ENCODE peak calls at places on chromosomes 2 and 18, in four cellular contexts. M is H1, A is HepG2, P is GM12878. Q is an unnamed sample.

GRCh38 chr2:113129519-113130078 is 2.2 kb downstream of the IL1RN start:
- DNase-seq in M (no peak), A (no peak), P (no peak), Q (no peak)

GRCh38 chr2:105775809-105776559 is 31.3 kb downstream of the NCK2 start:
- DNase-seq in M (no peak), A (no peak), P (no peak), Q (peak)

GRCh38 chr2:10188211-10188610 is 65.7 kb downstream of the RRM2 start:
- DNase-seq in M (no peak), A (peak), P (no peak), Q (peak)

GRCh38 chr2:124566518-124566970 is 541.5 kb downstream of the CNTNAP5 start:
- DNase-seq in M (no peak), A (peak), P (no peak), Q (no peak)

GRCh38 chr2:197183355-197183754 is 127.2 kb downstream of the ANKRD44 start:
- DNase-seq in M (no peak), A (no peak), P (no peak), Q (no peak)

GRCh38 chr2:161625314-161625919 is 1.2 kb downstream of the SLC4A10 start:
- DNase-seq in M (peak), A (no peak), P (no peak), Q (no peak)

GRCh38 chr2:222272446-222273035 is 26.3 kb downstream of the PAX3 start:
- DNase-seq in M (no peak), A (no peak), P (no peak), Q (no peak)

GRCh38 chr2:102520801-102521200 is 47.8 kb downstream of the SLC9A4 start:
- DNase-seq in M (no peak), A (peak), P (no peak), Q (no peak)

GRCh38 chr2:218438601-218439000 is 19.7 kb downstream of the VIL1 start:
- DNase-seq in M (no peak), A (no peak), P (no peak), Q (no peak)

GRCh38 chr2:164126960-164127359 is 391.2 kb upstream of the FIGN start:
- DNase-seq in M (no peak), A (no peak), P (no peak), Q (no peak)

GRCh38 chr2:133680399-133681044 is 112.3 kb upstream of the NCKAP5 start:
- DNase-seq in M (no peak), A (no peak), P (no peak), Q (no peak)

GRCh38 chr2:71206271-71206670 is 20.6 kb downstream of the PAIP2B start:
- DNase-seq in M (no peak), A (no peak), P (no peak), Q (no peak)

GRCh38 chr2:47046271-47046670 is 108.8 kb downstream of the STPG4 start:
- DNase-seq in M (no peak), A (no peak), P (no peak), Q (no peak)

GRCh38 chr2:24492283-24493272 is 1.5 kb downstream of the NCOA1 start:
- DNase-seq in M (no peak), A (no peak), P (no peak), Q (no peak)

GRCh38 chr2:169659314-169659713 is 34.9 kb downstream of the CFAP210 start:
- DNase-seq in M (no peak), A (no peak), P (peak), Q (no peak)

GRCh38 chr2:109644571-109645275 is 30.6 kb downstream of the SOWAHC start:
- DNase-seq in M (no peak), A (peak), P (no peak), Q (peak)

GRCh38 chr2:226620176-226620575 is 179.4 kb downstream of the IRS1 start:
- DNase-seq in M (no peak), A (no peak), P (no peak), Q (no peak)

GRCh38 chr2:177231270-177231669 is 18.7 kb downstream of the HNRNPA3 start:
- DNase-seq in M (no peak), A (no peak), P (no peak), Q (no peak)

GRCh38 chr18:31671951-31672350 is 12.4 kb downstream of the B4GALT6 start:
- DNase-seq in M (no peak), A (no peak), P (no peak), Q (peak)

GRCh38 chr2:55616509-55617159 is 788 bp downstream of the PPP4R3B start:
- DNase-seq in M (no peak), A (peak), P (no peak), Q (peak)

GRCh38 chr2:79016315-79016714 is 9.2 kb upstream of the REG3G start:
- DNase-seq in M (no peak), A (no peak), P (no peak), Q (no peak)

GRCh38 chr2:237951878-237952277 is 14.9 kb upstream of the UBE2F start:
- DNase-seq in M (no peak), A (no peak), P (no peak), Q (no peak)

GRCh38 chr18:79459946-79460345 is 64.2 kb downstream of the NFATC1 start:
- DNase-seq in M (no peak), A (no peak), P (no peak), Q (no peak)

GRCh38 chr2:216341151-216341550 is 31.1 kb downstream of the MARCHF4 start:
- DNase-seq in M (no peak), A (no peak), P (no peak), Q (no peak)

GRCh38 chr2:197209742-197210408 is 100.7 kb downstream of the ANKRD44 start:
- DNase-seq in M (no peak), A (no peak), P (peak), Q (no peak)

GRCh38 chr18:74248189-74248975 is 43.4 kb downstream of the CYB5A start:
- DNase-seq in M (no peak), A (no peak), P (no peak), Q (no peak)

GRCh38 chr2:11974573-11974972 is 228.1 kb downstream of the LPIN1 start:
- DNase-seq in M (no peak), A (no peak), P (no peak), Q (no peak)

GRCh38 chr18:22169889-22170420 is 566 bp downstream of the GATA6 start:
- DNase-seq in M (no peak), A (peak), P (no peak), Q (peak)

GRCh38 chr2:236340251-236340650 is 76.0 kb upstream of the ASB18 start:
- DNase-seq in M (no peak), A (no peak), P (no peak), Q (no peak)

GRCh38 chr2:217471329-217471728 is 531.5 kb downstream of the TNS1 start:
- DNase-seq in M (no peak), A (no peak), P (no peak), Q (no peak)

GRCh38 chr2:25697559-25698341 is 24.4 kb upstream of the DTNB start:
- DNase-seq in M (no peak), A (no peak), P (no peak), Q (no peak)

GRCh38 chr2:217162533-217162932 is 302.7 kb upstream of the TNP1 start:
- DNase-seq in M (no peak), A (peak), P (no peak), Q (no peak)

GRCh38 chr2:201707753-201708152 is 9.3 kb upstream of the MPP4 start:
- DNase-seq in M (no peak), A (no peak), P (no peak), Q (no peak)
- TF ChIP-seq TCF12 in M (no peak), A (no peak), P (no peak), Q (no peak)

DNA sequence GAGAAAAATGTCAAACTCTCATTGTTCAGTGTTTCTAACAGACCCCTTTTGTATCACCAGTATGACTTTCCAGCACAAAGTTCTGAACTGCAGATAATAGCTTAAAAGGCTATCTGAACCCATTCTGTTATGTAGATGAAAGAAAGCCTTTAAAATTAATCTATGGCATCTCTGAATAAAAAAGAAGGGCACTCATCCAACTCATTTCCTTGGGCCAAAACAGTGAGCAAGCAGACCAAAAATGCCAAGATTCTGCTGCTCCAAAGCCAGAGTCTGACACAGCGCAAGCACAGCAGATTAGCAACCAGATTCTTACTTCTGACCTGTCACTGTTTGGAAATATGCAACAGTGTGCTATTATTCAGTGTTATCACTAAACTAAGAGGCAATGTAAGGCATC is 22.6 kb upstream of the ITGA6 start:
- DNase-seq in M (no peak), A (no peak), P (no peak), Q (no peak)
- TF ChIP-seq TCF12 in M (no peak), A (no peak), P (no peak), Q (peak)

GRCh38 chr2:241230435-241230834 is 42.0 kb downstream of the ANO7 start:
- DNase-seq in M (no peak), A (no peak), P (no peak), Q (no peak)
- TF ChIP-seq TCF12 in M (no peak), A (no peak), P (no peak), Q (no peak)

DNA sequence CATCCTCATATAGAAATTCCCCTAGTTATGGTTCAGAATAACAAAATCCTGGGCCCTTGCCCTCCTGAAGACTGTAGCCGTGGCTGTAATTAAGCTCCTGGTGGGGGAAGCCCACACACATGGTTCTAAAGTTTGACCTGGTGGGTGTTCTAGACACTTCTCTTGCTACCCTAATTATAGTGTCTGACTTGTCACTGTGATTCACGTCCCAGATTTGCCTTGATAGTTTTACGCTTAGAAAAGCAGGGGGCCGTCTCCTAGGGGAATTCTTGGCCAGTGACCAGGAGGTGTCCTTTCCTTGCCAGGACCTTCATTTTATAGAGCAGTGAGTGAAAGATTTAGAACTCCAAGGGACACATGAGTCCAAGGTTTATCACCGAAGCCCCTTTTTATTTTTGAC is 8.9 kb downstream of the TMEM214 start:
- DNase-seq in M (no peak), A (no peak), P (no peak), Q (no peak)
- TF ChIP-seq TCF12 in M (no peak), A (no peak), P (no peak), Q (no peak)

Q was measured in SK-N-SH.